ENCODE peak calls at places on chromosomes 11 and 22, in eight cellular contexts. One of them, this sample, is unnamed.

GRCh38 chr11:26765323-26765722 is 43.5 kb upstream of the SLC5A12 start:
- DNase-seq in HS-5: no peak
- DNase-seq in NCI-H1092: no peak
- DNase-seq in EH: no peak
- DNase-seq in adipocyte: no peak
- DNase-seq in central memory CD4-positive, alpha-beta T cell: no peak
- DNase-seq in activated CD4-positive, alpha-beta T cell treated with anti-CD3 and anti-CD28 coated beads, Interleukin-2, amount 50 U/mL, for 48 hours: no peak
- DNase-seq in stimulated activated CD4-positive, alpha-beta T cell treated with anti-CD3 and anti-CD28 coated beads, Interleukin-4, amount 100 ng/mL, for 24 hours: no peak
- DNase-seq in this sample: no peak

GRCh38 chr11:127491589-127491988 is 491.0 kb upstream of the KIRREL3 start:
- DNase-seq in NCI-H1092: no peak
- DNase-seq in activated CD4-positive, alpha-beta T cell treated with anti-CD3 and anti-CD28 coated beads, Interleukin-2, amount 50 U/mL, for 48 hours: no peak
- DNase-seq in central memory CD4-positive, alpha-beta T cell: no peak
- DNase-seq in adipocyte: no peak
- DNase-seq in HS-5: no peak
- DNase-seq in EH: no peak
- DNase-seq in stimulated activated CD4-positive, alpha-beta T cell treated with anti-CD3 and anti-CD28 coated beads, Interleukin-4, amount 100 ng/mL, for 24 hours: no peak
- DNase-seq in this sample: no peak

GRCh38 chr11:15697437-15698236 is 582.9 kb downstream of the INSC start:
- DNase-seq in central memory CD4-positive, alpha-beta T cell: no peak
- DNase-seq in EH: no peak
- DNase-seq in activated CD4-positive, alpha-beta T cell treated with anti-CD3 and anti-CD28 coated beads, Interleukin-2, amount 50 U/mL, for 48 hours: no peak
- DNase-seq in stimulated activated CD4-positive, alpha-beta T cell treated with anti-CD3 and anti-CD28 coated beads, Interleukin-4, amount 100 ng/mL, for 24 hours: no peak
- DNase-seq in adipocyte: no peak
- DNase-seq in HS-5: no peak
- DNase-seq in NCI-H1092: no peak
- DNase-seq in this sample: no peak

GRCh38 chr11:44534215-44534711 is 31.2 kb upstream of the CD82 start:
- DNase-seq in HS-5: no peak
- DNase-seq in adipocyte: no peak
- DNase-seq in stimulated activated CD4-positive, alpha-beta T cell treated with anti-CD3 and anti-CD28 coated beads, Interleukin-4, amount 100 ng/mL, for 24 hours: no peak
- DNase-seq in activated CD4-positive, alpha-beta T cell treated with anti-CD3 and anti-CD28 coated beads, Interleukin-2, amount 50 U/mL, for 48 hours: no peak
- DNase-seq in NCI-H1092: no peak
- DNase-seq in central memory CD4-positive, alpha-beta T cell: no peak
- DNase-seq in EH: no peak
- DNase-seq in this sample: no peak

GRCh38 chr11:130397780-130398179 is 30.6 kb downstream of the ADAMTS8 start:
- DNase-seq in HS-5: no peak
- DNase-seq in NCI-H1092: no peak
- DNase-seq in central memory CD4-positive, alpha-beta T cell: no peak
- DNase-seq in EH: no peak
- DNase-seq in adipocyte: no peak
- DNase-seq in stimulated activated CD4-positive, alpha-beta T cell treated with anti-CD3 and anti-CD28 coated beads, Interleukin-4, amount 100 ng/mL, for 24 hours: no peak
- DNase-seq in activated CD4-positive, alpha-beta T cell treated with anti-CD3 and anti-CD28 coated beads, Interleukin-2, amount 50 U/mL, for 48 hours: no peak
- DNase-seq in this sample: no peak

GRCh38 chr11:84824624-84825023 is 802.5 kb downstream of the DLG2 start:
- DNase-seq in stimulated activated CD4-positive, alpha-beta T cell treated with anti-CD3 and anti-CD28 coated beads, Interleukin-4, amount 100 ng/mL, for 24 hours: no peak
- DNase-seq in HS-5: no peak
- DNase-seq in activated CD4-positive, alpha-beta T cell treated with anti-CD3 and anti-CD28 coated beads, Interleukin-2, amount 50 U/mL, for 48 hours: no peak
- DNase-seq in EH: no peak
- DNase-seq in adipocyte: peak; percentile 42
- DNase-seq in central memory CD4-positive, alpha-beta T cell: no peak
- DNase-seq in NCI-H1092: no peak
- DNase-seq in this sample: no peak

GRCh38 chr11:114818382-114818781 is 140.1 kb downstream of the NXPE2 start:
- DNase-seq in NCI-H1092: no peak
- DNase-seq in central memory CD4-positive, alpha-beta T cell: no peak
- DNase-seq in stimulated activated CD4-positive, alpha-beta T cell treated with anti-CD3 and anti-CD28 coated beads, Interleukin-4, amount 100 ng/mL, for 24 hours: no peak
- DNase-seq in EH: no peak
- DNase-seq in activated CD4-positive, alpha-beta T cell treated with anti-CD3 and anti-CD28 coated beads, Interleukin-2, amount 50 U/mL, for 48 hours: no peak
- DNase-seq in HS-5: no peak
- DNase-seq in adipocyte: no peak
- DNase-seq in this sample: no peak

GRCh38 chr22:19631899-19632670 is 82.2 kb upstream of the SEPTIN5 start:
- DNase-seq in EH: peak; percentile 63
- DNase-seq in activated CD4-positive, alpha-beta T cell treated with anti-CD3 and anti-CD28 coated beads, Interleukin-2, amount 50 U/mL, for 48 hours: no peak
- DNase-seq in central memory CD4-positive, alpha-beta T cell: no peak
- DNase-seq in stimulated activated CD4-positive, alpha-beta T cell treated with anti-CD3 and anti-CD28 coated beads, Interleukin-4, amount 100 ng/mL, for 24 hours: no peak
- DNase-seq in adipocyte: peak; percentile 62
- DNase-seq in NCI-H1092: no peak
- DNase-seq in HS-5: peak; percentile 9
- DNase-seq in this sample: peak; percentile 35

GRCh38 chr11:77104727-77105126 is 2.1 kb downstream of the OMP start:
- DNase-seq in HS-5: no peak
- DNase-seq in NCI-H1092: no peak
- DNase-seq in adipocyte: peak; percentile 70
- DNase-seq in central memory CD4-positive, alpha-beta T cell: no peak
- DNase-seq in stimulated activated CD4-positive, alpha-beta T cell treated with anti-CD3 and anti-CD28 coated beads, Interleukin-4, amount 100 ng/mL, for 24 hours: no peak
- DNase-seq in EH: no peak
- DNase-seq in activated CD4-positive, alpha-beta T cell treated with anti-CD3 and anti-CD28 coated beads, Interleukin-2, amount 50 U/mL, for 48 hours: no peak
- DNase-seq in this sample: no peak

GRCh38 chr11:124080319-124081001 is 34.8 kb upstream of the VWA5A start:
- DNase-seq in activated CD4-positive, alpha-beta T cell treated with anti-CD3 and anti-CD28 coated beads, Interleukin-2, amount 50 U/mL, for 48 hours: no peak
- DNase-seq in HS-5: peak; percentile 16
- DNase-seq in central memory CD4-positive, alpha-beta T cell: no peak
- DNase-seq in stimulated activated CD4-positive, alpha-beta T cell treated with anti-CD3 and anti-CD28 coated beads, Interleukin-4, amount 100 ng/mL, for 24 hours: no peak
- DNase-seq in adipocyte: no peak
- DNase-seq in NCI-H1092: no peak
- DNase-seq in EH: no peak
- DNase-seq in this sample: no peak

GRCh38 chr11:134712228-134713145 is 300.4 kb upstream of the B3GAT1 start:
- DNase-seq in NCI-H1092: peak; percentile 12
- DNase-seq in activated CD4-positive, alpha-beta T cell treated with anti-CD3 and anti-CD28 coated beads, Interleukin-2, amount 50 U/mL, for 48 hours: no peak
- DNase-seq in EH: no peak
- DNase-seq in central memory CD4-positive, alpha-beta T cell: no peak
- DNase-seq in adipocyte: no peak
- DNase-seq in HS-5: no peak
- DNase-seq in stimulated activated CD4-positive, alpha-beta T cell treated with anti-CD3 and anti-CD28 coated beads, Interleukin-4, amount 100 ng/mL, for 24 hours: no peak
- DNase-seq in this sample: no peak

GRCh38 chr22:20316844-20317401 is 2.9 kb downstream of the DGCR6L start:
- DNase-seq in adipocyte: no peak
- DNase-seq in central memory CD4-positive, alpha-beta T cell: no peak
- DNase-seq in HS-5: no peak
- DNase-seq in stimulated activated CD4-positive, alpha-beta T cell treated with anti-CD3 and anti-CD28 coated beads, Interleukin-4, amount 100 ng/mL, for 24 hours: no peak
- DNase-seq in activated CD4-positive, alpha-beta T cell treated with anti-CD3 and anti-CD28 coated beads, Interleukin-2, amount 50 U/mL, for 48 hours: no peak
- DNase-seq in EH: no peak
- DNase-seq in NCI-H1092: no peak
- DNase-seq in this sample: peak; percentile 18

GRCh38 chr11:83816572-83817187 is 530.5 kb upstream of the CCDC90B start:
- DNase-seq in HS-5: no peak
- DNase-seq in NCI-H1092: no peak
- DNase-seq in adipocyte: peak; percentile 70
- DNase-seq in EH: peak; percentile 21
- DNase-seq in central memory CD4-positive, alpha-beta T cell: no peak
- DNase-seq in activated CD4-positive, alpha-beta T cell treated with anti-CD3 and anti-CD28 coated beads, Interleukin-2, amount 50 U/mL, for 48 hours: no peak
- DNase-seq in stimulated activated CD4-positive, alpha-beta T cell treated with anti-CD3 and anti-CD28 coated beads, Interleukin-4, amount 100 ng/mL, for 24 hours: no peak
- DNase-seq in this sample: no peak

GRCh38 chr22:27885977-27886842 is 32.8 kb downstream of the PITPNB start:
- DNase-seq in stimulated activated CD4-positive, alpha-beta T cell treated with anti-CD3 and anti-CD28 coated beads, Interleukin-4, amount 100 ng/mL, for 24 hours: peak; percentile 49
- DNase-seq in HS-5: peak; percentile 92
- DNase-seq in central memory CD4-positive, alpha-beta T cell: peak; percentile 26
- DNase-seq in NCI-H1092: no peak
- DNase-seq in activated CD4-positive, alpha-beta T cell treated with anti-CD3 and anti-CD28 coated beads, Interleukin-2, amount 50 U/mL, for 48 hours: peak; percentile 43
- DNase-seq in adipocyte: peak; percentile 81
- DNase-seq in EH: peak; percentile 92
- DNase-seq in this sample: peak; percentile 61

GRCh38 chr11:5581014-5581413 is 337 bp downstream of the OR52B6 start:
- DNase-seq in NCI-H1092: no peak
- DNase-seq in adipocyte: no peak
- DNase-seq in stimulated activated CD4-positive, alpha-beta T cell treated with anti-CD3 and anti-CD28 coated beads, Interleukin-4, amount 100 ng/mL, for 24 hours: no peak
- DNase-seq in HS-5: no peak
- DNase-seq in EH: no peak
- DNase-seq in central memory CD4-positive, alpha-beta T cell: no peak
- DNase-seq in activated CD4-positive, alpha-beta T cell treated with anti-CD3 and anti-CD28 coated beads, Interleukin-2, amount 50 U/mL, for 48 hours: no peak
- DNase-seq in this sample: no peak

GRCh38 chr22:20652582-20652981 is 121.3 kb upstream of the SERPIND1 start:
- DNase-seq in EH: no peak
- DNase-seq in NCI-H1092: no peak
- DNase-seq in stimulated activated CD4-positive, alpha-beta T cell treated with anti-CD3 and anti-CD28 coated beads, Interleukin-4, amount 100 ng/mL, for 24 hours: no peak
- DNase-seq in activated CD4-positive, alpha-beta T cell treated with anti-CD3 and anti-CD28 coated beads, Interleukin-2, amount 50 U/mL, for 48 hours: no peak
- DNase-seq in adipocyte: no peak
- DNase-seq in central memory CD4-positive, alpha-beta T cell: no peak
- DNase-seq in HS-5: no peak
- DNase-seq in this sample: no peak

GRCh38 chr11:65446446-65447277 is 24.1 kb downstream of the NEAT1 start:
- DNase-seq in EH: peak; percentile 71
- DNase-seq in NCI-H1092: no peak
- DNase-seq in adipocyte: peak; percentile 32
- DNase-seq in HS-5: peak; percentile 11
- DNase-seq in central memory CD4-positive, alpha-beta T cell: no peak
- DNase-seq in activated CD4-positive, alpha-beta T cell treated with anti-CD3 and anti-CD28 coated beads, Interleukin-2, amount 50 U/mL, for 48 hours: no peak
- DNase-seq in stimulated activated CD4-positive, alpha-beta T cell treated with anti-CD3 and anti-CD28 coated beads, Interleukin-4, amount 100 ng/mL, for 24 hours: no peak
- DNase-seq in this sample: no peak

This sample was measured in activated CD8-positive, alpha-beta T cell treated with anti-CD3 and anti-CD28 coated beads, Interleukin-2, amount 10 ng/mL, durations not matched to agents 7 days and 5 days.